ENCODE peak calls at places on chromosomes 2 and 18, in six cellular contexts. O is stomach; P is SK-N-SH; A is right atrium auricular region; D is CD4-positive, alpha-beta memory T cell; I is keratinocyte. W is an unnamed sample. For H3K36me3, the result is how much of the 10 kb centered on the place peaks cover.

GRCh38 chr18:76252880-76253279 is 242.2 kb downstream of the ZNF516 start:
- DNase-seq in I (no peak), P (no peak), A (no peak), O (no peak), D (no peak), W (no peak)

GRCh38 chr2:222969491-222969890 is 82.5 kb upstream of the KCNE4 start:
- DNase-seq in O (no peak), I (no peak), A (no peak), D (no peak), P (no peak), W (no peak)

GRCh38 chr2:163640542-163641195 is 95.1 kb downstream of the FIGN start:
- DNase-seq in P (no peak), D (no peak), O (no peak), I (no peak), A (no peak), W (no peak)

GRCh38 chr2:212619954-212620353 is 81.4 kb upstream of the ERBB4 start:
- DNase-seq in O (no peak), A (no peak), D (no peak), I (peak), P (no peak), W (no peak)

GRCh38 chr2:128440666-128441340 is 122.1 kb upstream of the HS6ST1 start:
- DNase-seq in D (no peak), A (peak), P (peak), O (no peak), I (no peak), W (no peak)

GRCh38 chr18:74625157-74625556 is 27.5 kb downstream of the ZNF407 start:
- DNase-seq in I (no peak), P (no peak), O (no peak), A (no peak), D (no peak), W (no peak)

GRCh38 chr18:55833543-55833942 is 245.6 kb upstream of the TCF4 start:
- DNase-seq in A (no peak), P (no peak), D (no peak), I (peak), O (no peak), W (no peak)

GRCh38 chr18:47251289-47252120 is at the start of gene SKOR2:
- DNase-seq in P (peak), O (no peak), A (no peak), I (no peak), D (no peak), W (no peak)

GRCh38 chr18:48876590-48876989 is 74.2 kb downstream of the SMAD7 start:
- DNase-seq in P (no peak), I (no peak), O (no peak), D (no peak), A (no peak), W (no peak)

GRCh38 chr18:52615943-52616342 is 275.9 kb downstream of the DCC start:
- DNase-seq in I (no peak), A (no peak), O (no peak), D (no peak), P (no peak), W (no peak)

GRCh38 chr2:230525682-230526081 is 109.7 kb downstream of the SP100 start:
- DNase-seq in P (no peak), D (no peak), A (no peak), I (no peak), O (no peak), W (no peak)

GRCh38 chr2:230521386-230521785 is 105.4 kb downstream of the SP100 start:
- DNase-seq in A (no peak), D (no peak), O (no peak), P (no peak), I (no peak), W (no peak)

GRCh38 chr2:230520061-230520874 is 104.3 kb downstream of the SP100 start:
- DNase-seq in P (no peak), D (no peak), I (no peak), O (no peak), A (no peak), W (no peak)

GRCh38 chr2:230520875-230521155 is 104.8 kb downstream of the SP100 start:
- DNase-seq in A (no peak), O (no peak), D (no peak), P (no peak), I (no peak), W (no peak)
- H3K27ac ChIP-seq in A (no peak), O (no peak), D (no peak), P (no peak), I (no peak), W (no peak)

GRCh38 chr18:35713545-35713944 is 132.0 kb downstream of the GALNT1 start:
- DNase-seq in A (no peak), D (no peak), I (no peak), P (no peak), O (no peak), W (peak)
- H3K36me3 ChIP-seq in A (under half), D (under half), I (under half), P (under half), O (under half), W (under half)

DNA sequence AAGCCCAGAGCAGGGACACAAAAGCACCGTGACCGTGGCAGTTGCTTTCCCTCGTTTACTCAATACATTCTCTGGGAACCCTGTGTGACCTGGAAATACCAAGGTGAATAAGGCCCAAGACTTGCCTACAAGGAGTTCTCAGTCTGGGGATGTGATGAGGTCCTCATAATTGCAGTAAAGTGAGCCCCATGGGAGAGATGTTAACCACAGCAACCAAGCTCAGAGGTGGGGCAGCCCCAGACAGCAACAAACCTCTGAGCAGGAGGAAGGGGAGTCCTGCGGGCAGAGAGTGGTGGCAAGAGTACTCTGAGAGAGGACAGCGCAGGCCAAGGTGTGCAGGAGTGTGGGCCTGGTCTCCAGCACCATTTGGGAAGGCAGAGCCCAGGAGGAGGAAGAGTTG is 91.6 kb downstream of the TTC32 start:
- DNase-seq in I (no peak), O (no peak), P (no peak), D (no peak), A (peak), W (no peak)
- H3K27ac ChIP-seq in I (no peak), O (no peak), P (no peak), D (no peak), A (no peak), W (no peak)

GRCh38 chr2:131127076-131127475 is 21.9 kb downstream of the PLEKHB2 start:
- DNase-seq in A (no peak), I (no peak), P (no peak), O (no peak), D (no peak), W (no peak)
- H3K36me3 ChIP-seq in A (under half), I (under half), P (under half), O (half or more), D (half or more), W (under half)

GRCh38 chr2:168816369-168816768 is 13.9 kb downstream of the NOSTRIN start:
- DNase-seq in O (no peak), P (no peak), I (no peak), A (no peak), D (no peak), W (no peak)
- H3K27ac ChIP-seq in O (no peak), P (no peak), I (no peak), A (no peak), D (no peak), W (no peak)

GRCh38 chr18:36114251-36114650 is 14.9 kb downstream of the SLC39A6 start:
- DNase-seq in O (no peak), I (no peak), D (no peak), P (no peak), A (no peak), W (no peak)

GRCh38 chr18:36107477-36107876 is 21.7 kb downstream of the SLC39A6 start:
- DNase-seq in D (no peak), A (no peak), O (no peak), I (no peak), P (no peak), W (no peak)

GRCh38 chr18:36108601-36109000 is 20.5 kb downstream of the SLC39A6 start:
- DNase-seq in A (no peak), I (no peak), P (no peak), O (no peak), D (no peak), W (no peak)

GRCh38 chr18:36112302-36112701 is 16.8 kb downstream of the SLC39A6 start:
- DNase-seq in D (no peak), P (no peak), I (no peak), A (no peak), O (no peak), W (no peak)

GRCh38 chr18:36109737-36110136 is 19.4 kb downstream of the SLC39A6 start:
- DNase-seq in P (no peak), D (no peak), O (no peak), I (no peak), A (no peak), W (no peak)
- H3K36me3 ChIP-seq in P (half or more), D (under half), O (half or more), I (under half), A (under half), W (under half)

GRCh38 chr2:234137400-234138014 is 87.0 kb downstream of the SPP2 start:
- DNase-seq in P (no peak), A (no peak), O (no peak), I (no peak), D (peak), W (peak)

GRCh38 chr2:234133004-234133403 is 82.5 kb downstream of the SPP2 start:
- DNase-seq in O (no peak), A (no peak), I (peak), P (no peak), D (no peak), W (no peak)

GRCh38 chr2:234136461-234136860 is 86.0 kb downstream of the SPP2 start:
- DNase-seq in P (no peak), D (no peak), I (no peak), O (no peak), A (no peak), W (no peak)

GRCh38 chr2:234134496-234134895 is 84.0 kb downstream of the SPP2 start:
- DNase-seq in P (no peak), A (no peak), D (no peak), O (no peak), I (no peak), W (no peak)

GRCh38 chr2:234135750-234136221 is 85.3 kb downstream of the SPP2 start:
- DNase-seq in O (peak), I (no peak), P (peak), A (no peak), D (peak), W (peak)
- H3K27ac ChIP-seq in O (no peak), I (peak), P (no peak), A (no peak), D (no peak), W (no peak)

W was measured in endothelial cell of umbilical vein.